ENCODE peak calls at places on chromosome 19, in five cellular contexts. E is neuronal stem cell, P is mesendoderm, W is H9, A is IMR-90. N is an unnamed sample.

GRCh38 chr19:32388393-32388724 is 17.2 kb upstream of the DPY19L3 start:
- DNase-seq in W (no peak), P (no peak), E (no peak), A (no peak), N (no peak)

GRCh38 chr19:6064016-6064702 is 46.1 kb downstream of the RFX2 start:
- DNase-seq in W (no peak), E (no peak), A (no peak), P (peak; percentile 83), N (no peak)

GRCh38 chr19:11578342-11579142 is 1.1 kb upstream of the ACP5 start:
- DNase-seq in A (no peak), W (peak; percentile 56), E (no peak), P (peak; percentile 47), N (peak; percentile 33)

GRCh38 chr19:33067121-33067520 is 2.4 kb upstream of the RHPN2 start:
- DNase-seq in P (no peak), W (no peak), E (no peak), A (no peak), N (no peak)

GRCh38 chr19:10742494-10742893 is 24.6 kb downstream of the DNM2 start:
- DNase-seq in A (no peak), E (no peak), P (no peak), W (no peak), N (no peak)

GRCh38 chr19:6213266-6213595 is 66.5 kb downstream of the MLLT1 start:
- DNase-seq in W (no peak), E (no peak), P (no peak), A (no peak), N (no peak)

GRCh38 chr19:3336680-3337523 is 29.5 kb upstream of the NFIC start:
- DNase-seq in E (no peak), A (peak; percentile 48), W (no peak), P (no peak), N (peak; percentile 85)

GRCh38 chr19:17721821-17722220 is 2.5 kb downstream of the MAP1S start:
- DNase-seq in W (no peak), A (peak; percentile 13), P (no peak), E (no peak), N (peak; percentile 43)

GRCh38 chr19:6531163-6531955 is 533 bp downstream of the TNFSF9 start:
- DNase-seq in W (no peak), A (no peak), P (no peak), E (no peak), N (no peak)

GRCh38 chr19:22140356-22140755 is 56.4 kb downstream of the ZNF676 start:
- DNase-seq in A (no peak), W (no peak), E (no peak), P (no peak), N (no peak)

GRCh38 chr19:32543107-32543900 is 37.7 kb upstream of the PDCD5 start:
- DNase-seq in E (no peak), W (no peak), A (peak; percentile 6), P (peak; percentile 3), N (peak; percentile 57)

GRCh38 chr19:16404396-16404795 is 67.4 kb downstream of the EPS15L1 start:
- DNase-seq in W (no peak), A (no peak), P (no peak), E (no peak), N (no peak)

GRCh38 chr19:9848060-9848459 is 12.9 kb downstream of the PIN1 start:
- DNase-seq in A (no peak), E (no peak), W (peak; percentile 65), P (peak; percentile 42), N (no peak)

GRCh38 chr19:17517898-17518297 is 6.4 kb downstream of the PGLS start:
- DNase-seq in A (no peak), P (no peak), W (no peak), E (no peak), N (no peak)

GRCh38 chr19:1503089-1503924 is 9.5 kb downstream of the ADAMTSL5 start:
- DNase-seq in P (peak; percentile 73), A (peak; percentile 32), E (no peak), W (peak; percentile 79), N (no peak)

GRCh38 chr19:18682807-18683108 is 722 bp upstream of the CRTC1 start:
- DNase-seq in E (no peak), P (no peak), W (no peak), A (no peak), N (no peak)

GRCh38 chr19:38784224-38784623 is 4.8 kb upstream of the LGALS7B start:
- DNase-seq in W (no peak), P (peak; percentile 18), E (no peak), A (peak; percentile 46), N (peak; percentile 16)

GRCh38 chr19:48539503-48540096 is 12.4 kb upstream of the SULT2B1 start:
- DNase-seq in E (no peak), P (no peak), W (no peak), A (peak; percentile 82), N (peak; percentile 36)

GRCh38 chr19:18700501-18701249 is 17.2 kb downstream of the CRTC1 start:
- DNase-seq in A (peak; percentile 29), W (peak; percentile 73), E (peak; percentile 67), P (peak; percentile 65), N (peak; percentile 70)

GRCh38 chr19:16074488-16075365 is 1.6 kb upstream of the TPM4 start:
- DNase-seq in E (no peak), P (no peak), W (no peak), A (no peak), N (no peak)

GRCh38 chr19:18701250-18701608 is 17.7 kb downstream of the CRTC1 start:
- DNase-seq in P (no peak), E (no peak), A (no peak), W (no peak), N (no peak)

GRCh38 chr19:18633321-18633720 is 3.5 kb upstream of the KLHL26 start:
- DNase-seq in A (no peak), W (no peak), P (no peak), E (no peak), N (no peak)

GRCh38 chr19:1421218-1421957 is 14.0 kb downstream of the DAZAP1 start:
- DNase-seq in W (no peak), A (no peak), E (no peak), P (no peak), N (no peak)

GRCh38 chr19:42269518-42270345 is 680 bp downstream of the CIC start:
- DNase-seq in A (no peak), W (no peak), E (no peak), P (no peak), N (no peak)

GRCh38 chr19:16247353-16248182 is 49.9 kb downstream of the AP1M1 start:
- DNase-seq in W (peak; percentile 93), P (peak; percentile 87), A (peak; percentile 70), E (peak; percentile 82), N (peak; percentile 77)

GRCh38 chr19:12788025-12788681 is 3.1 kb upstream of the JUNB start:
- DNase-seq in A (no peak), E (no peak), P (no peak), W (no peak), N (peak; percentile 58)

GRCh38 chr19:55322495-55322894 is 2.6 kb downstream of the TMEM150B start:
- DNase-seq in E (no peak), W (no peak), A (no peak), P (no peak), N (no peak)

GRCh38 chr19:15371786-15372380 is 7.7 kb downstream of the AKAP8 start:
- DNase-seq in P (no peak), A (no peak), E (no peak), W (no peak), N (no peak)

GRCh38 chr19:56086671-56087430 is 34.2 kb downstream of the ZNF787 start:
- DNase-seq in W (no peak), E (no peak), P (no peak), A (no peak), N (no peak)

GRCh38 chr19:18875726-18876125 is 20.2 kb downstream of the CERS1 start:
- DNase-seq in W (no peak), P (no peak), E (no peak), A (peak; percentile 36), N (no peak)

GRCh38 chr19:7699003-7699402 is 2.9 kb downstream of the FCER2 start:
- DNase-seq in P (no peak), A (no peak), E (no peak), W (no peak), N (no peak)
- H2BK15ac ChIP-seq in P (no peak overlapping the region), A (no peak overlapping the region), E (no peak overlapping the region), W (no peak overlapping the region), N (no peak overlapping the region)

GRCh38 chr19:50649433-50650391 is at the start of gene C19orf81:
- DNase-seq in W (peak; percentile 90), P (peak; percentile 95), A (peak; percentile 6), E (peak; percentile 70), N (no peak)
- H2BK15ac ChIP-seq in W (no peak within 1 kb of the TSS), P (no peak within 1 kb of the TSS), A (no peak within 1 kb of the TSS), E (peak within 1 kb of the TSS; percentile 71), N (no peak within 1 kb of the TSS)

GRCh38 chr19:35291916-35292315 is at the start of gene MAG:
- DNase-seq in P (no peak), W (no peak), A (no peak), E (no peak), N (no peak)
- H2BK15ac ChIP-seq in P (no peak within 1 kb of the TSS), W (no peak within 1 kb of the TSS), A (no peak within 1 kb of the TSS), E (peak within 1 kb of the TSS; percentile 45), N (no peak within 1 kb of the TSS)

DNA sequence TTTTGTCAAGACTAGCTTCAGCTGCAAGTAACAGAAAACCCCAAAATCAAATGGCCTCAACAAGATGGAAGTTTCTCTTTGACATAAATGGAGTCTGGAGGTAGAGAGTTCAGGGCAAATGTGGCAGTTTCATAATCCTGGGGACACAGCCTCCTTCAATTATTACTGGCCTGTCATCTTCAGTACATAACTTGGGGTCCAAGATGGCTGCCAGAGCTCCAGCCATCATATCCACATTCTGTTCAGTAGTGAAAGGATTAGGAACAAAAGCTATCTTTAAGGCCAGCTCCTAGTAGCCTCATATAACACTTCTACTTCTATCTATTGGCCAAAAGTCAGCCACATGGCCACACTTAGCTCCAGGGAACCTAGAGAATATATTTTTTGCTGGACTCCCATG is 15.0 kb upstream of the IGSF23 start:
- DNase-seq in E (no peak), P (no peak), W (no peak), A (no peak), N (no peak)
- H2BK15ac ChIP-seq in E (no peak overlapping the region), P (no peak overlapping the region), W (no peak overlapping the region), A (no peak overlapping the region), N (no peak overlapping the region)

DNA sequence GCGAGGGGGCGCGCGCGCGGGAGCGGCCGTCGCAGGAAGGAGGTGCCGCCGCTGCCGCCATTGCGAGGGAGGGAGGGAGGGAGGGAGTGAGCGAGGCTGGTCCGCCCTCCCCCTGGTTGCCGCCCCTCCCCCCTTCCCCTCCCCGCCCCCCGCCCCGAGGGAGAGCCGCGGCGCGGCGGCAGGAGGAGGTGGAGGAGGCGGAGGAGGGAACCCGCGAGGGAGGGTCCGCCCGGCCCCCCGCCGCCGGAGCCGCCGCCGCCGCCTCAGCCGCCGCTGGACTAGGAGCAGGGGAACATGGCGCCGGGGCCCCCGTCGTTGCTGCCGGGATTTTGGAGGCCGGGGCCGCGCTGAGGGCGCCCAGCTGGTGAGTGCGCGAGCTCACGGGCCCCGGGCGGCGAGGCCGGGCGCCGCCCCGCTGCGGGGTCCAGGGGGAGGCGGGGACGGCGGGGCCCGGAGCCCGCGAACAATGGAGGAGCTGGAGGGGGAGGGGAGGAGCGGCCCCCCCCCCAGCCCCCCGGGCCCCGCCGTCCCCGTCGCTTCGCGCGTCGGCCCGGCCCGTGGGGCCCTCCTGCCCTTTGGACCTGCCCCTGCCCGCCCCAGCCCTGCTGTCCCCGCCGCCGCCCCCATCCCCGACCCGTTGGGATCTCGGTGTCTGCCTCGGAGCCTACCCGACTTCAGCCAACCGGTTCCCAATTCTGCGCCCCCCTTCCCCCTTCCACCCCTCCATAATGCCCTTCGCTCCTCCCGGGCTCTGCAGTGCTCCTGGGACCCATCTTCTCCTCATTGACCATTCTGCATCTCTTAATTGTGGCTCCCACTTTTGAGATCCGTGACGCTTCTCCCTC is at the start of gene ARHGAP35:
- DNase-seq in E (no peak), W (peak; percentile 82), A (no peak), P (no peak), N (no peak)
- H2BK15ac ChIP-seq in E (peak within 1 kb of the TSS; percentile 98), W (no peak within 1 kb of the TSS), A (peak within 1 kb of the TSS; percentile 64), P (peak within 1 kb of the TSS; percentile 28), N (peak within 1 kb of the TSS; percentile 99)

N was measured in mesenchymal stem cell.